ENCODE peak calls at places on chromosomes 6 and 20, in eight cellular contexts. N is psoas muscle, I is cardiac muscle cell, Z is hepatocyte, V is esophagus squamous epithelium, X is aorta, O is neuronal stem cell, R is H1. S is an unnamed sample.

GRCh38 chr20:17525650-17526049 is 5.5 kb downstream of the BFSP1 start:
- DNase-seq in N (no peak), I (peak), Z (peak), V (no peak), X (no peak), O (no peak), R (no peak), S (no peak)

GRCh38 chr20:33165416-33166055 is 2.4 kb upstream of the BPIFA2 start:
- DNase-seq in N (no peak), I (no peak), Z (no peak), V (no peak), X (no peak), O (no peak), R (peak), S (no peak)

GRCh38 chr6:107275330-107275865 is 160.1 kb upstream of the BEND3 start:
- DNase-seq in N (no peak), I (peak), Z (peak), V (no peak), X (no peak), O (no peak), R (no peak), S (no peak)

GRCh38 chr6:52691718-52692117 is 20.8 kb downstream of the TMEM14A start:
- DNase-seq in N (no peak), I (peak), Z (no peak), V (no peak), X (no peak), O (no peak), R (no peak), S (no peak)

GRCh38 chr6:127190552-127190951 is 72.1 kb downstream of the RSPO3 start:
- DNase-seq in N (no peak), I (peak), Z (peak), V (no peak), X (no peak), O (no peak), R (no peak), S (no peak)

GRCh38 chr20:56091635-56092180 is 86.4 kb upstream of the CBLN4 start:
- DNase-seq in N (no peak), I (no peak), Z (no peak), V (no peak), X (no peak), O (no peak), R (no peak), S (no peak)

GRCh38 chr6:80477591-80478370 is 371.3 kb downstream of the BCKDHB start:
- DNase-seq in N (no peak), I (no peak), Z (peak), V (no peak), X (no peak), O (no peak), R (no peak), S (no peak)

GRCh38 chr6:17580518-17581048 is 19.5 kb upstream of the FAM8A1 start:
- DNase-seq in N (peak), I (peak), Z (no peak), V (no peak), X (peak), O (no peak), R (no peak), S (peak)

GRCh38 chr6:79604583-79605037 is 26.5 kb upstream of the SH3BGRL2 start:
- DNase-seq in N (no peak), I (peak), Z (peak), V (no peak), X (no peak), O (no peak), R (no peak), S (no peak)

GRCh38 chr6:71619836-71620235 is 266.5 kb upstream of the RIMS1 start:
- DNase-seq in N (no peak), I (peak), Z (no peak), V (no peak), X (no peak), O (no peak), R (no peak), S (no peak)

GRCh38 chr6:79446006-79446405 is 91.2 kb downstream of the LCA5 start:
- DNase-seq in N (no peak), I (no peak), Z (no peak), V (no peak), X (no peak), O (no peak), R (no peak), S (no peak)

GRCh38 chr6:107114872-107115694 is at the start of gene BEND3:
- DNase-seq in N (peak), I (peak), Z (peak), V (no peak), X (no peak), O (peak), R (no peak), S (peak)

GRCh38 chr6:125939796-125940195 is 16.8 kb upstream of the HINT3 start:
- DNase-seq in N (no peak), I (no peak), Z (no peak), V (no peak), X (no peak), O (no peak), R (no peak), S (no peak)

GRCh38 chr20:24535956-24536730 is 66.7 kb downstream of the SYNDIG1 start:
- DNase-seq in N (no peak), I (no peak), Z (no peak), V (no peak), X (no peak), O (no peak), R (no peak), S (no peak)

GRCh38 chr20:8126190-8126589 is 5.9 kb upstream of the PLCB1 start:
- DNase-seq in N (no peak), I (no peak), Z (no peak), V (no peak), X (no peak), O (no peak), R (no peak), S (no peak)

GRCh38 chr6:169288591-169288990 is 34.9 kb upstream of the THBS2 start:
- DNase-seq in N (peak), I (peak), Z (no peak), V (no peak), X (peak), O (no peak), R (no peak), S (peak)

GRCh38 chr6:158150701-158151100 is 17.4 kb downstream of the SERAC1 start:
- DNase-seq in N (no peak), I (no peak), Z (no peak), V (no peak), X (no peak), O (no peak), R (no peak), S (no peak)

GRCh38 chr20:58023781-58024180 is 204.7 kb downstream of the ANKRD60 start:
- DNase-seq in N (no peak), I (no peak), Z (no peak), V (no peak), X (no peak), O (no peak), R (no peak), S (no peak)

GRCh38 chr6:142300302-142300701 is 1.5 kb upstream of the ADGRG6 start:
- DNase-seq in N (no peak), I (no peak), Z (no peak), V (no peak), X (no peak), O (no peak), R (no peak), S (no peak)

GRCh38 chr20:39897058-39897457 is 792.0 kb downstream of the MAFB start:
- DNase-seq in N (no peak), I (no peak), Z (no peak), V (no peak), X (no peak), O (no peak), R (no peak), S (no peak)

GRCh38 chr6:35363293-35363750 is 21.0 kb downstream of the PPARD start:
- DNase-seq in N (peak), I (no peak), Z (peak), V (no peak), X (no peak), O (no peak), R (no peak), S (peak)

GRCh38 chr6:43807228-43808061 is 37.4 kb downstream of the VEGFA start:
- DNase-seq in N (peak), I (peak), Z (peak), V (no peak), X (no peak), O (no peak), R (no peak), S (no peak)

GRCh38 chr6:3419624-3420272 is 37.1 kb downstream of the SLC22A23 start:
- DNase-seq in N (no peak), I (no peak), Z (peak), V (no peak), X (no peak), O (no peak), R (no peak), S (no peak)

GRCh38 chr20:17587831-17588230 is 18.0 kb downstream of the DSTN start:
- DNase-seq in N (no peak), I (no peak), Z (no peak), V (no peak), X (no peak), O (no peak), R (no peak), S (no peak)

GRCh38 chr6:51959744-51960383 is 127.5 kb downstream of the PKHD1 start:
- DNase-seq in N (peak), I (peak), Z (peak), V (no peak), X (peak), O (peak), R (peak), S (peak)

GRCh38 chr6:5078121-5078695 is 6.9 kb upstream of the PPP1R3G start:
- DNase-seq in N (no peak), I (no peak), Z (no peak), V (no peak), X (no peak), O (no peak), R (no peak), S (no peak)

GRCh38 chr20:7695622-7696021 is 244.6 kb downstream of the HAO1 start:
- DNase-seq in N (no peak), I (peak), Z (no peak), V (no peak), X (no peak), O (no peak), R (no peak), S (no peak)

GRCh38 chr20:14838663-14839650 is 501.5 kb upstream of the FLRT3 start:
- DNase-seq in N (no peak), I (no peak), Z (peak), V (no peak), X (no peak), O (no peak), R (no peak), S (no peak)

GRCh38 chr6:73525546-73526330 is 4.9 kb upstream of the EEF1A1 start:
- DNase-seq in N (no peak), I (no peak), Z (no peak), V (no peak), X (no peak), O (no peak), R (no peak), S (no peak)

GRCh38 chr20:8183526-8183925 is 51.5 kb downstream of the PLCB1 start:
- DNase-seq in N (no peak), I (peak), Z (no peak), V (no peak), X (no peak), O (no peak), R (no peak), S (no peak)

GRCh38 chr20:14612389-14612788 is 275.0 kb upstream of the FLRT3 start:
- DNase-seq in N (no peak), I (peak), Z (no peak), V (no peak), X (no peak), O (no peak), R (no peak), S (no peak)

GRCh38 chr20:51884561-51884960 is 82.2 kb upstream of the SALL4 start:
- DNase-seq in N (no peak), I (peak), Z (no peak), V (no peak), X (no peak), O (no peak), R (no peak), S (no peak)

GRCh38 chr20:11090751-11091150 is 417.0 kb upstream of the JAG1 start:
- DNase-seq in N (no peak), I (no peak), Z (no peak), V (no peak), X (no peak), O (no peak), R (no peak), S (no peak)

GRCh38 chr20:47150403-47151152 is 205.9 kb downstream of the ZMYND8 start:
- DNase-seq in N (peak), I (peak), Z (peak), V (no peak), X (peak), O (peak), R (peak), S (peak)

GRCh38 chr20:61833807-61834610 is 231.7 kb downstream of the TAF4 start:
- DNase-seq in N (no peak), I (no peak), Z (no peak), V (no peak), X (peak), O (no peak), R (no peak), S (no peak)

GRCh38 chr6:155126727-155127439 is 131.8 kb downstream of the TIAM2 start:
- DNase-seq in N (peak), I (peak), Z (peak), V (no peak), X (no peak), O (no peak), R (no peak), S (no peak)

GRCh38 chr6:139940741-139941712 is 566.6 kb upstream of the CITED2 start:
- DNase-seq in N (no peak), I (peak), Z (no peak), V (no peak), X (no peak), O (no peak), R (no peak), S (no peak)

GRCh38 chr6:5214570-5215052 is 46.1 kb downstream of the LYRM4 start:
- DNase-seq in N (peak), I (peak), Z (peak), V (no peak), X (peak), O (peak), R (peak), S (peak)

GRCh38 chr6:160733045-160733646 is 31.1 kb downstream of the PLG start:
- DNase-seq in N (no peak), I (peak), Z (peak), V (no peak), X (no peak), O (peak), R (peak), S (no peak)

DNA sequence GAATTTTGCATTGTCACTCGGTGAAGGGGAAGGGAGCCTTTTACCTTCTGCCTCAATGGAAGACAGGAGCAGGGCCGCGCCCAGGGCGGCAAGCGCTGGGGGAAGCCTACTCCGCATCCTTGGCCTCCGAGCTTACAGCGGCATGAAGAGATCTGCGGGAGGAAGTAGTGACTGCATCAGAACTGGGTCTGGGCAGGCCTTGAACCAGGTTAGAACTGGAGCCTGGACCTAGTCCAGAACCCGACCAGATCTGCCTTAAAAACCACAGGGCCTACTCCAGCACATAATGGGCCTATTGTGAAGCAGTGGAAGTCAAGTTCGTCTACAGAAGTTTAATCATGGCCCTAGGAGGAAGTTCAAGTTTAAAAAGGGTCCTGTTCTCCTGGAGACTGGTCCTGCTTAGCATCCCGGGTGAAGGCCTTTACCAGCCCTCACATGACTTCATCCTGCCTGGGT is 3.1 kb downstream of the COL12A1 start:
- DNase-seq in N (no peak), I (peak), Z (no peak), V (no peak), X (no peak), O (no peak), R (peak), S (no peak)
- H3K4me3 ChIP-seq in N (peak), I (peak), Z (peak), V (peak), X (no peak), O (no peak), R (peak), S (peak)

DNA sequence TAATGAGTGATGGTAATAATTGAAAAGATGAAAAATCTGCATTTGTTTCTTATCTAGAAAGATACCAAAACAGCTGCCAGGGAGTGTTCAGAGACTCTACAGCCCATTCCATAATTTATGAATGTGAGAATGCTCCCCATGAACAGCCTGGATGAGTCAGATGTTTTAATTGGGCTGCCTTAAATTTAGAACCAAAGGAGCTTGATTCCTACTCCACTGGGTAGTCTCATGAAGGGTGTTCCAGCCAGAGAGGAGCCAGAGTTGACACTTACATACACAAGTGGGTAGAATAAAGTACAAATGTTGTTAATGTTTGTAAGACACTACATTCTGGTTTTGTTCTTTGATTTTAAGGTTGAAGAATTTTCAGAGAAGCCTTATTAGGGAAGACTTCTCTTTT is 158.7 kb upstream of the PRND start:
- DNase-seq in N (no peak), I (no peak), Z (no peak), V (no peak), X (no peak), O (no peak), R (no peak), S (no peak)
- H3K4me3 ChIP-seq in N (no peak), I (no peak), Z (no peak), V (no peak), X (no peak), O (no peak), R (no peak), S (no peak)

GRCh38 chr20:37193821-37194220 is 14.5 kb upstream of the MROH8 start:
- DNase-seq in N (no peak), I (no peak), Z (no peak), V (no peak), X (no peak), O (no peak), R (no peak), S (no peak)
- H3K4me3 ChIP-seq in N (no peak), I (no peak), Z (no peak), V (no peak), X (no peak), O (peak), R (no peak), S (no peak)

DNA sequence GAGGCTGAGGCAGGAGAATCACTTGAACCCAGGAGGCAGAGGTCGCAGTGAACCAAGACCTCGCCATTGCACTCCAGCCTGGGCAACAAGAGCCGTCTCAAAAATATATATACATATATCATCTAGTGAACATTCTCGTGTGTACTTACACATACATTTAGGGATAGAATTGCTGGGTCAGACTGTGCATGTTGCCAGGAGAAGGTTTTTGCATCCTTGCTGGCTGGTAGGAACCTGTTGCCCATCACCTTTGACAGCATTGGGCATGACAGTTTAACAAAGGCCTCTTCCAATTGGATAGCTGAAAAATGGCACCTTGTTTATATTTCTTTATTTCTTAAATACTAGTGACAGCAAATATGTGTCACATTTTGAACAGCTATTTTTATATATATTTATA is 5.4 kb downstream of the AAR2 start:
- DNase-seq in N (no peak), I (no peak), Z (no peak), V (no peak), X (no peak), O (no peak), R (no peak), S (no peak)
- H3K4me3 ChIP-seq in N (no peak), I (no peak), Z (no peak), V (no peak), X (no peak), O (no peak), R (no peak), S (no peak)

DNA sequence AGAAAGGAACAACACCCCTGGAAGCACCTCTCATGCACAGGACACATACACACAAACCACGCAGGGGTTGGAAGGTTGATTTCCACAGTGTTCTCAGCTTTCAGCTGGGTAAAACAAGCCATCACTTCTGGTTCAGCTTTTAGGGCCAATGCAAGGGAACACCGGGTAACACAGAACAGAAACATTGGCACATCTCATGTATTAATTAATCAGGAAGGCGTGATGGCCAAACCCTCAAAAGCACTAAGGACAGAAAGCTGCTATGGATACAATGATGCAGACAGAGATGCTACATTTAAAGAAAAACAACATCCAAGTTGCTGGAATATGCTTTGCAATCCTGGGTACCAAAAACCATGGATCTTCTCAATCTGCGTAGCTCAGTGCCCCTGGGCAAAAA is 104.3 kb upstream of the BEND6 start:
- DNase-seq in N (no peak), I (no peak), Z (no peak), V (no peak), X (no peak), O (no peak), R (no peak), S (no peak)
- H3K4me3 ChIP-seq in N (peak), I (no peak), Z (peak), V (peak), X (peak), O (peak), R (peak), S (peak)

GRCh38 chr6:137696765-137697164 is 170.3 kb upstream of the TNFAIP3 start:
- DNase-seq in N (no peak), I (no peak), Z (peak), V (no peak), X (no peak), O (no peak), R (no peak), S (no peak)
- H3K4me3 ChIP-seq in N (no peak), I (no peak), Z (no peak), V (no peak), X (no peak), O (no peak), R (no peak), S (no peak)

DNA sequence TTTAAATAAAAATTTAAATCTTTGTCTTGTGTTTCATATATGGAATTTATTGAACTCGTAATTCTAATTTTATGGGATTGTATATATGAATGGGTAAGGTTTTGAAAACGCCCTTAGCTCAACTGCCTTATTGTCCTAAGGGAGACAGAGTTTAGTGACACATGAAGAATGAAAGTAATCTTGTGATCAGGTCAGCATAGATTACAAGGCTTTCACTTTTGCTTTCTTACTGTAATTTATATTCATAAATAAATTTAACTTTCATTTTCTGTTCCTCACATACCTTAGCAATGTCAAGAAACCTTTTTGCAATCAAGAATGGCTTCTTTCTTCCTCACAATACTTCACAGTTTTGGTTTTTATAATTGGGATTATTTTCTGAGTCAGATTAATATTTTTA is 14.4 kb downstream of the KPNA5 start:
- DNase-seq in N (no peak), I (no peak), Z (no peak), V (no peak), X (no peak), O (no peak), R (no peak), S (no peak)
- H3K4me3 ChIP-seq in N (no peak), I (no peak), Z (no peak), V (no peak), X (no peak), O (no peak), R (no peak), S (no peak)

GRCh38 chr6:90251295-90251992 is 45.2 kb downstream of the BACH2 start:
- DNase-seq in N (no peak), I (no peak), Z (no peak), V (no peak), X (no peak), O (no peak), R (no peak), S (no peak)
- H3K4me3 ChIP-seq in N (no peak), I (no peak), Z (no peak), V (no peak), X (no peak), O (no peak), R (no peak), S (no peak)

S was measured in heart right ventricle.